ENCODE peak calls at places on chromosomes 2 and 18, in nine cellular contexts. Z, Q, I, W, S, R, M, L and A are unnamed samples.

GRCh38 chr2:70828914-70829824 is 6.4 kb downstream of the CD207 start:
- DNase-seq in Z (no peak), Q (no peak), I (no peak), W (no peak), S (no peak), R (no peak), M (no peak), L (no peak), A (no peak)

GRCh38 chr18:47413327-47413726 is 161.9 kb upstream of the SKOR2 start:
- DNase-seq in Z (no peak), Q (no peak), I (no peak), W (no peak), S (no peak), R (peak; percentile 72), M (no peak), L (no peak), A (no peak)

GRCh38 chr2:200320344-200320743 is 13.9 kb downstream of the SPATS2L start:
- DNase-seq in Z (peak; percentile 74), Q (no peak), I (no peak), W (no peak), S (no peak), R (no peak), M (no peak), L (no peak), A (no peak)

GRCh38 chr2:2839393-2840096 is 508.5 kb upstream of the MYT1L start:
- DNase-seq in Z (no peak), Q (no peak), I (peak; percentile 9), W (no peak), S (no peak), R (no peak), M (no peak), L (no peak), A (peak; percentile 7)

GRCh38 chr2:647691-648231 is 29.4 kb downstream of the TMEM18 start:
- DNase-seq in Z (no peak), Q (peak; percentile 19), I (no peak), W (no peak), S (no peak), R (no peak), M (no peak), L (no peak), A (no peak)

GRCh38 chr2:224286923-224287322 is 115.0 kb downstream of the FAM124B start:
- DNase-seq in Z (no peak), Q (no peak), I (no peak), W (no peak), S (no peak), R (no peak), M (no peak), L (no peak), A (no peak)

GRCh38 chr2:112189001-112189556 is 50.9 kb downstream of the FBLN7 start:
- DNase-seq in Z (no peak), Q (no peak), I (no peak), W (no peak), S (no peak), R (no peak), M (no peak), L (no peak), A (no peak)

GRCh38 chr2:102619414-102620319 is at the start of gene SLC9A2:
- DNase-seq in Z (peak; percentile 40), Q (peak; percentile 29), I (peak; percentile 57), W (no peak), S (peak; percentile 55), R (no peak), M (no peak), L (peak; percentile 45), A (no peak)

GRCh38 chr2:229445013-229445412 is 173.9 kb upstream of the PID1 start:
- DNase-seq in Z (peak; percentile 97), Q (peak; percentile 40), I (no peak), W (peak; percentile 71), S (no peak), R (peak; percentile 53), M (no peak), L (no peak), A (peak; percentile 54)

GRCh38 chr2:226999676-227000075 is 163.8 kb downstream of the RHBDD1 start:
- DNase-seq in Z (no peak), Q (no peak), I (no peak), W (no peak), S (no peak), R (no peak), M (no peak), L (no peak), A (no peak)

GRCh38 chr2:69798909-69799526 is 30.4 kb upstream of the GMCL1 start:
- DNase-seq in Z (peak; percentile 88), Q (no peak), I (no peak), W (no peak), S (no peak), R (no peak), M (no peak), L (peak; percentile 89), A (no peak)

GRCh38 chr18:48525671-48526070 is 13.2 kb upstream of the CTIF start:
- DNase-seq in Z (no peak), Q (no peak), I (no peak), W (no peak), S (no peak), R (no peak), M (no peak), L (no peak), A (no peak)

GRCh38 chr2:39266906-39267434 is 23.2 kb upstream of the CDKL4 start:
- DNase-seq in Z (no peak), Q (no peak), I (no peak), W (no peak), S (no peak), R (no peak), M (no peak), L (no peak), A (no peak)

DNA sequence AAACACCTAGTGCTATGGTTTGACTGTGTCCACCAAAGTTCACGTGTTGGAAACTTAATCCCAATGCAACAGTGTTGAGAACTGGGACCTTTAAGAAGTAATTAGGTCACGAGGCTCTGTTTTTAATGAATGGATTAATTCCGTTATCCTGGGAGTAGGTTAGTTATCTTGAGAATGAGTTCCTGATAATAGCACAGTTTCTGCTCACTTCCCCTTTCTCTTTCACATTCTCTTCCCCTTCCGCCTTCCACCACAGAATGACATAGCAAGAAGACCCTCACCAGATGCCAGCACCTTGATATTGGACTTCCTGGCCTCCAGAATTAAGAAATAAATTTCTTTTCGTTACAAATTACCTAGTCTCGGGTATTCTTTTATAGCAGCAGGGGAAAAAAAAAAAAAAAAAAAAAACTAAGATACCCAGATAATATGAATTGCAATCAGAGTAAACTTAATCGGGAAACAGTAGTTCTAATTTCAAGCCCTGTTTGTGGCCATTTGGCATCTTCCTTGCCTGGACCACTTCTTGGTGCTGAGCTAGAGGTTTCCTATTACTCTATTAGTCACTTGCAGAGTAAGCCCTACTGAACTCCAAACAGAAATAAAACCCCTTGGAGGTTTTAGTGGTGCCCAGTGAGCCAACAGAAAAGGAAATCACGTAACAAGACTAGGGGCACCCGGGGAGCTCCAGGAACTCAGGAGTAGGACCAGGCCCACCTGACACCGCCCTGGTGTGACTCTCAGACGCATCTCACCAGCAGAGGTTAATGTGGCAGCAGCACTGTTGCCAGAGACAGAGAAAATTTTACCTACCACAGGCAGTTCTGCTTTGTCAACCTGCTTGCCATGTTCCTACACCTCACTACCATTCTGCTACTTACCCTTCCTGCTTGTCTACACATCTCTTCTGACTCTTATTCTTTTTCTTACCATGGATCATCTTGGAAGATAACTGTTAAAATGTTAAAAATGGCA is 147.6 kb upstream of the CAB39 start:
- DNase-seq in Z (no peak), Q (no peak), I (no peak), W (no peak), S (no peak), R (no peak), M (no peak), L (no peak), A (no peak)
- H3K4me3 ChIP-seq in Z (no peak overlapping the region), Q (no peak overlapping the region), I (no peak overlapping the region), W (no peak overlapping the region), S (no peak overlapping the region), R (no peak overlapping the region), M (no peak overlapping the region), L (no peak overlapping the region), A (no peak overlapping the region)

DNA sequence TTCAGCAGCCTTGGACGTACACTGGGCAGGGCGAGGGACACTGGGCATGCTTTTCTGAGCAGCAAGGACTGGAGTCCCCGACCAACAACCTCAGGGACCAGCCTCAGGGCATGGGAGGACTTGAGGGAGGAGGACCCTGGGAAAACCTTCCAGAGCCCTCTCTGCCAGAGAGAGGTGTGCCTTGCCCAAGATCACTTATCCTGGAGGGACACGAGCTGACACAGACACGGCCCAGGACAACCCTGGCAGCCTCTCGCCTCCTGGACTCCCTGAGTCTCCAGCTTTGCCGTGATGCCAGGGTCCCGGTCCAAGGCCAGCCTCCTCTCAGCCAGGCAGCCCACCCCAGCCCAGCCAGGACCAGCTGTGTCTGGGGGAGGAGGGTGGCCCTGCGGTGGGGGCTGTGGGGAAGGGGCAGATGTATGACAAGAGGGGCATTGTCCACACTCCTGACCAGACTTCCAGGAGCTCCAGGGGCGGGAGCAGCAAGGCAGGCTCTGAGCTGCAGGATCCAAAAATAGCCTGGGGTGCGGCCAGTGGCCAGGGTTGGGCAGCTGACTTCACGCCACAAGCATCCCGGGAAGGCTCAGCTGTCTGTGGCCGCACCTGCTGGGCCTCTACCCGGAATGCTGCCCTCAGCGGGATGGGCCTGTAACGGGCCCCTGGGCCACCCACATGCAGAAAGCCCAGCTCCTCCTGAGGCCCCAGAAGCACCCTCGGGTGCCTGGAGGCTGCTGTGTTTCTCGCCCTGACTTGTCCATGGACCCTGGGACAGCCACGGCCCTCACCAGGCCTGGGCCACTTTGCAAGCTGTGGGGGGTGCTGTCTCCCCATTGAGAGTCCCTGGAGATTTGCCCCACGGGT is 65.5 kb upstream of the GPC1 start:
- DNase-seq in Z (peak; percentile 94), Q (peak; percentile 77), I (peak; percentile 25), W (peak; percentile 49), S (peak; percentile 83), R (peak; percentile 81), M (peak; percentile 18), L (no peak), A (peak; percentile 21)
- H3K4me1 ChIP-seq in Z (peaks cover 32% of the 10 kb centered on the region), Q (peaks cover 18% of the 10 kb centered on the region), I (no peaks in the 10 kb centered on the region), W (peaks cover 17% of the 10 kb centered on the region), S (peaks cover 24% of the 10 kb centered on the region), R (peaks cover 36% of the 10 kb centered on the region), M (no peaks in the 10 kb centered on the region), L (no peaks in the 10 kb centered on the region), A (peaks cover 2% of the 10 kb centered on the region)

DNA sequence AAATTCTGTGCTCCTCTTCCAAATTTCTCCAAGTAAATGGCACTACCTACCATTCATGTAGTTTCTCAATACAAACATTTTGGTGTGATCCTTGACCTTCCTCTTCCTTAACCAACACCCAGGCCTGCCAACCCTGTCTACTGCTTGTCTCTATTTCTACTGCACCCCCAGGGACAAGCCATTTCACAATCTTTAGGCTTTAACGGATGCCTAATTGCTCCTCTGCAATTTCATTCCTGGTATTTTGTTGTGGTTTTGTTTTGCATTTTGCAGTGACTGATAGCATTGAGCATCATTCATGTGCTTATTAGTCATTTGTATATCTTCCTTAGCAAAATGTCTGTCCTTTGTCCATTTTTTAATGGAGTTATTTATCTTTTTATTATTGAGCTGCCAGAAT is 10.0 kb downstream of the FAP start:
- DNase-seq in Z (peak; percentile 66), Q (no peak), I (no peak), W (no peak), S (no peak), R (no peak), M (no peak), L (no peak), A (no peak)
- H3K4me3 ChIP-seq in Z (no peak overlapping the region), Q (no peak overlapping the region), I (no peak overlapping the region), W (no peak overlapping the region), S (no peak overlapping the region), R (no peak overlapping the region), M (no peak overlapping the region), L (no peak overlapping the region), A (no peak overlapping the region)

DNA sequence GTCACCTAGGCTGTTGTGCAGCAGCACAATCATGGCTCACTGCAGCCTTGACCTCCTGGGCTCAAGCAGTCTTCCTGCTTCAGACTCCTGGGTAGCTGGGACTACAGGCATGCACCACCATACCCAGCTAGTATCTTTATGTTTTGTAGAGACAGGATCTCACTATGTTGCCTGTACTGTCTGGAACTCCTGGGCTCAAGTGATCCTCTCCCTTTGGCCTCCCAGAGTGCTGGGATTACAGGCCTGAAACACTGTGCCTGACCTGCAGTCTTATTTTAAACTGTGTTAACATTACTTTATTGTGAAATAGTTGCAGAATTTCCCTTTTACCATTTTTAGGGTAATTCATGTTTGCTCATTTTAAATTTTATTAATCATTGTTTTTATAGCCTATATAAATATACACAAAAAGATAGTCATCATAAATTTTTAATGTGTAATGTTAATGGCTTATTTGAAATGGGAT is 24.6 kb downstream of the EML4 start:
- DNase-seq in Z (no peak), Q (no peak), I (no peak), W (no peak), S (no peak), R (no peak), M (no peak), L (no peak), A (no peak)
- H3K4me1 ChIP-seq in Z (no peaks in the 10 kb centered on the region), Q (peaks cover 5% of the 10 kb centered on the region), I (no peaks in the 10 kb centered on the region), W (peaks cover 17% of the 10 kb centered on the region), S (peaks cover 53% of the 10 kb centered on the region), R (peaks cover 80% of the 10 kb centered on the region), M (peaks cover 58% of the 10 kb centered on the region), L (peaks cover 4% of the 10 kb centered on the region), A (no peaks in the 10 kb centered on the region)